ENCODE peak calls at places on chromosomes 1 and 21, in four cellular contexts. J is T1000; Z is effector memory CD8-positive, alpha-beta T cell; S is epithelial cell of esophagus. B is an unnamed sample.

GRCh38 chr1:63027176-63027575 is 243.2 kb downstream of the ATG4C start:
- DNase-seq in J (no peak), Z (no peak), S (no peak), B (no peak)

GRCh38 chr1:111422546-111423391 is 4.8 kb downstream of the OVGP1 start:
- DNase-seq in J (no peak), Z (no peak), S (peak; percentile 74), B (peak; percentile 15)

GRCh38 chr1:215539803-215540575 is 27.1 kb upstream of the KCTD3 start:
- DNase-seq in J (no peak), Z (no peak), S (no peak), B (no peak)

GRCh38 chr1:160090760-160091159 is 7.7 kb downstream of the IGSF8 start:
- DNase-seq in J (no peak), Z (no peak), S (no peak), B (no peak)

GRCh38 chr1:170604065-170604464 is 59.9 kb upstream of the PRRX1 start:
- DNase-seq in J (no peak), Z (no peak), S (no peak), B (no peak)

GRCh38 chr1:185813401-185813979 is 79.3 kb downstream of the HMCN1 start:
- DNase-seq in J (no peak), Z (no peak), S (peak; percentile 70), B (peak; percentile 37)

GRCh38 chr1:95742591-95743089 is 508.6 kb downstream of the RWDD3 start:
- DNase-seq in J (peak; percentile 89), Z (no peak), S (peak; percentile 99), B (peak; percentile 78)

GRCh38 chr1:182248721-182249120 is 142.9 kb downstream of the GLUL start:
- DNase-seq in J (no peak), Z (no peak), S (no peak), B (no peak)

GRCh38 chr21:43343992-43344886 is 82.7 kb downstream of the SIK1 start:
- DNase-seq in J (no peak), Z (no peak), S (peak; percentile 50), B (no peak)

GRCh38 chr1:107252271-107252670 is 111.4 kb downstream of the NTNG1 start:
- DNase-seq in J (no peak), Z (no peak), S (no peak), B (no peak)

GRCh38 chr1:100213141-100213540 is 35.1 kb upstream of the LRRC39 start:
- DNase-seq in J (no peak), Z (no peak), S (no peak), B (no peak)

GRCh38 chr21:33078907-33079582 is 9.1 kb downstream of the OLIG1 start:
- DNase-seq in J (no peak), Z (peak; percentile 26), S (peak; percentile 82), B (peak; percentile 54)

GRCh38 chr1:91553196-91553595 is 52.5 kb downstream of the CDC7 start:
- DNase-seq in J (no peak), Z (no peak), S (peak; percentile 74), B (peak; percentile 54)

GRCh38 chr1:184890539-184890973 is 83.8 kb downstream of the NIBAN1 start:
- DNase-seq in J (no peak), Z (peak; percentile 63), S (peak; percentile 9), B (no peak)

GRCh38 chr1:52636701-52637695 is 4.0 kb downstream of the SHISAL2A start:
- DNase-seq in J (no peak), Z (peak; percentile 67), S (peak; percentile 68), B (peak; percentile 17)

GRCh38 chr1:11858968-11859871 is 475 bp upstream of the NPPB start:
- DNase-seq in J (peak; percentile 42), Z (peak; percentile 69), S (peak; percentile 58), B (peak; percentile 73)

GRCh38 chr1:48526045-48526714 is 54.2 kb upstream of the SPATA6 start:
- DNase-seq in J (no peak), Z (no peak), S (peak; percentile 33), B (no peak)

GRCh38 chr21:44724926-44725325 is 13.6 kb upstream of the TSPEAR start:
- DNase-seq in J (no peak), Z (no peak), S (no peak), B (no peak)

GRCh38 chr1:53137729-53138128 is 4.7 kb downstream of the SLC1A7 start:
- DNase-seq in J (no peak), Z (no peak), S (no peak), B (no peak)

GRCh38 chr1:178932966-178933603 is 62.2 kb upstream of the ANGPTL1 start:
- DNase-seq in J (no peak), Z (no peak), S (no peak), B (no peak)

GRCh38 chr1:34885405-34886247 is 26.1 kb upstream of the SMIM12 start:
- DNase-seq in J (no peak), Z (peak; percentile 14), S (peak; percentile 50), B (peak; percentile 38)

GRCh38 chr21:21114456-21114855 is 116.2 kb downstream of the NCAM2 start:
- DNase-seq in J (no peak), Z (no peak), S (no peak), B (no peak)

GRCh38 chr1:110056776-110057175 is 13.7 kb downstream of the ALX3 start:
- DNase-seq in J (peak; percentile 9), Z (no peak), S (peak; percentile 78), B (peak; percentile 26)